ENCODE peak calls at places on chromosome 1, in four cellular contexts. S is HTR-8/SVneo, Y is OCI-M1, U is KBM-7. L is an unnamed sample.

GRCh38 chr1:145778146-145778540 is 45.8 kb downstream of the RNF115 start:
- DNase-seq in S (no peak), Y (no peak), U (no peak), L (no peak)

GRCh38 chr1:85133565-85134159 is 67.2 kb downstream of the SYDE2 start:
- DNase-seq in U (no peak), S (no peak), Y (no peak), L (no peak)

GRCh38 chr1:110207831-110208230 is 2.3 kb upstream of the KCNC4 start:
- DNase-seq in S (peak), U (peak), Y (peak), L (peak)

GRCh38 chr1:85566890-85567289 is 13.7 kb upstream of the CCN1 start:
- DNase-seq in Y (no peak), U (no peak), S (no peak), L (no peak)

GRCh38 chr1:34113887-34114286 is 51.1 kb downstream of the CSMD2 start:
- DNase-seq in Y (peak), U (peak), S (no peak), L (peak)

GRCh38 chr1:69776555-69776954 is 208.8 kb downstream of the LRRC7 start:
- DNase-seq in S (no peak), Y (no peak), U (no peak), L (no peak)

GRCh38 chr1:26542781-26543443 is 13.4 kb downstream of the RPS6KA1 start:
- DNase-seq in Y (peak), S (no peak), U (peak), L (peak)

GRCh38 chr1:17014671-17015567 is 3.2 kb upstream of the ATP13A2 start:
- DNase-seq in Y (no peak), S (no peak), U (no peak), L (no peak)

GRCh38 chr1:60972841-60973364 is 109.5 kb upstream of the NFIA start:
- DNase-seq in Y (peak), U (no peak), S (no peak), L (no peak)

GRCh38 chr1:241834733-241835377 is 13.1 kb upstream of the EXO1 start:
- DNase-seq in U (peak), Y (peak), S (no peak), L (peak)

GRCh38 chr1:154607084-154607747 is 770 bp downstream of the ADAR start:
- DNase-seq in Y (peak), S (no peak), U (peak), L (peak)

GRCh38 chr1:228081578-228082259 is 789 bp upstream of the ARF1 start:
- DNase-seq in Y (peak), S (no peak), U (peak), L (peak)

GRCh38 chr1:99659755-99660210 is 13.9 kb downstream of the PALMD start:
- DNase-seq in U (no peak), S (no peak), Y (peak), L (no peak)

GRCh38 chr1:54069792-54070548 is 16.6 kb downstream of the TCEANC2 start:
- DNase-seq in U (peak), S (peak), Y (peak), L (peak)

GRCh38 chr1:66542811-66543767 is 9.1 kb downstream of the SGIP1 start:
- DNase-seq in S (no peak), U (no peak), Y (no peak), L (peak)

GRCh38 chr1:180545991-180546390 is 12.8 kb upstream of the OVAAL start:
- DNase-seq in S (no peak), Y (no peak), U (no peak), L (no peak)

GRCh38 chr1:9689011-9689706 is 37.6 kb downstream of the PIK3CD start:
- DNase-seq in S (peak), U (peak), Y (peak), L (peak)

GRCh38 chr1:111789666-111790316 is 34.1 kb downstream of the DDX20 start:
- DNase-seq in U (no peak), Y (peak), S (no peak), L (peak)

GRCh38 chr1:150268706-150269403 is at the start of gene APH1A:
- DNase-seq in U (peak), S (peak), Y (peak), L (peak)

GRCh38 chr1:54815086-54815876 is 14.2 kb upstream of the TTC22 start:
- DNase-seq in U (no peak), S (no peak), Y (no peak), L (no peak)

GRCh38 chr1:21913258-21913657 is 23.9 kb downstream of the HSPG2 start:
- DNase-seq in U (no peak), S (no peak), Y (no peak), L (no peak)

GRCh38 chr1:13782634-13782995 is 82.6 kb downstream of the PRDM2 start:
- DNase-seq in U (no peak), S (no peak), Y (no peak), L (no peak)

GRCh38 chr1:68181165-68181556 is 51.2 kb downstream of the WLS start:
- DNase-seq in U (no peak), S (no peak), Y (no peak), L (no peak)

GRCh38 chr1:72122099-72122893 is 160.0 kb downstream of the NEGR1 start:
- DNase-seq in Y (no peak), U (no peak), S (no peak), L (no peak)

GRCh38 chr1:36609241-36610027 is 126.7 kb upstream of the CSF3R start:
- DNase-seq in Y (peak), S (peak), U (peak), L (peak)

GRCh38 chr1:66445492-66446181 is 88.3 kb upstream of the SGIP1 start:
- DNase-seq in S (no peak), Y (no peak), U (peak), L (peak)

GRCh38 chr1:204084247-204084772 is 11.4 kb downstream of the SOX13 start:
- DNase-seq in U (no peak), S (no peak), Y (no peak), L (no peak)

GRCh38 chr1:91278754-91279153 is 125.9 kb downstream of the HFM1 start:
- DNase-seq in Y (peak), S (peak), U (peak), L (peak)

GRCh38 chr1:203177471-203178039 is 1.9 kb upstream of the MYBPH start:
- DNase-seq in S (peak), U (no peak), Y (no peak), L (peak)

GRCh38 chr1:201028473-201028889 is 5.0 kb upstream of the KIF21B start:
- DNase-seq in S (no peak), U (no peak), Y (no peak), L (peak)

GRCh38 chr1:71638081-71638766 is 557.4 kb upstream of the ZRANB2 start:
- DNase-seq in S (no peak), U (no peak), Y (no peak), L (no peak)

GRCh38 chr1:94925561-94926364 is 1.1 kb downstream of the CNN3 start:
- DNase-seq in S (peak), Y (no peak), U (peak), L (peak)

GRCh38 chr1:203818399-203818798 is 23.0 kb downstream of the ZBED6 start:
- DNase-seq in Y (no peak), S (no peak), U (no peak), L (no peak)

GRCh38 chr1:67441183-67441582 is 11.0 kb upstream of the SERBP1 start:
- DNase-seq in U (peak), S (no peak), Y (peak), L (no peak)

GRCh38 chr1:55684131-55684650 is 469.0 kb upstream of the USP24 start:
- DNase-seq in Y (no peak), U (no peak), S (no peak), L (no peak)

GRCh38 chr1:117681093-117681950 is 75.5 kb downstream of the TENT5C start:
- DNase-seq in U (no peak), S (no peak), Y (no peak), L (no peak)